ENCODE peak calls at places on chromosomes 13 and 19, in five cellular contexts. I is fibroblast of lung; K is left colon; F is T-cell; Y is CD4-positive, alpha-beta T cell. Z is an unnamed sample.
A peak's percentile ranks its signal among the peaks of the same experiment; 100 is the strongest.

GRCh38 chr19:33392341-33393285 is 19.1 kb downstream of the CEBPG start:
- DNase-seq in K (peak; percentile 64), I (no peak), F (no peak), Y (no peak), Z (peak; percentile 8)

GRCh38 chr19:20661150-20661819 is at the start of gene ZNF626:
- DNase-seq in Y (peak; percentile 85), K (peak; percentile 90), F (peak; percentile 90), I (peak; percentile 97), Z (peak; percentile 97)

GRCh38 chr13:52158629-52159158 is 703 bp downstream of the NEK3 start:
- DNase-seq in K (peak; percentile 69), I (peak; percentile 50), Y (no peak), F (no peak), Z (no peak)

GRCh38 chr13:30049692-30050091 is 199.3 kb upstream of the UBL3 start:
- DNase-seq in F (no peak), I (peak; percentile 58), K (no peak), Y (no peak), Z (no peak)

GRCh38 chr13:27455331-27455855 is 5.0 kb upstream of the MTIF3 start:
- DNase-seq in F (peak; percentile 16), Y (no peak), K (no peak), I (no peak), Z (peak; percentile 30)

GRCh38 chr13:26656919-26657318 is 99.4 kb downstream of the WASF3 start:
- DNase-seq in I (peak; percentile 58), K (no peak), Y (no peak), F (no peak), Z (no peak)

GRCh38 chr19:15628236-15629002 is 12.3 kb upstream of the CYP4F3 start:
- DNase-seq in Y (no peak), F (no peak), K (no peak), I (no peak), Z (no peak)

GRCh38 chr13:32791545-32792172 is 205.4 kb downstream of the PDS5B start:
- DNase-seq in K (no peak), Y (no peak), I (no peak), F (peak; percentile 36), Z (no peak)

GRCh38 chr13:106348032-106348431 is 187.4 kb downstream of the EFNB2 start:
- DNase-seq in I (peak; percentile 73), F (no peak), K (no peak), Y (no peak), Z (no peak)

GRCh38 chr19:42113641-42114348 is 18.5 kb downstream of the POU2F2 start:
- DNase-seq in I (peak; percentile 98), Y (no peak), F (no peak), K (peak; percentile 35), Z (no peak)

GRCh38 chr13:38848360-38848759 is 142.3 kb downstream of the STOML3 start:
- DNase-seq in F (no peak), I (no peak), K (no peak), Y (no peak), Z (no peak)

GRCh38 chr19:34155686-34156085 is 16.6 kb upstream of the LSM14A start:
- DNase-seq in F (no peak), Y (no peak), I (peak; percentile 53), K (no peak), Z (no peak)

GRCh38 chr19:45514376-45515051 is 7.2 kb downstream of the VASP start:
- DNase-seq in I (no peak), Y (no peak), F (no peak), K (peak; percentile 89), Z (no peak)

GRCh38 chr19:10079031-10079453 is 7.1 kb upstream of the SHFL start:
- DNase-seq in I (no peak), Y (no peak), F (no peak), K (no peak), Z (no peak)

GRCh38 chr19:8148410-8149231 is 771 bp downstream of the FBN3 start:
- DNase-seq in I (no peak), F (no peak), K (peak; percentile 10), Y (no peak), Z (peak; percentile 93)

GRCh38 chr13:50731400-50731799 is 112.1 kb downstream of the DLEU7 start:
- DNase-seq in Y (no peak), K (no peak), I (peak; percentile 86), F (no peak), Z (no peak)

GRCh38 chr19:372306-372890 is 27.8 kb upstream of the MIER2 start:
- DNase-seq in Y (no peak), K (peak; percentile 17), I (peak; percentile 78), F (no peak), Z (no peak)

GRCh38 chr19:53621885-53622710 is 9.7 kb upstream of the DPRX start:
- DNase-seq in F (no peak), Y (no peak), I (no peak), K (no peak), Z (no peak)

GRCh38 chr13:36294061-36294460 is 3.6 kb downstream of the CCDC169 start:
- DNase-seq in F (no peak), Y (no peak), K (no peak), I (no peak), Z (no peak)

GRCh38 chr13:42760949-42761348 is 20.4 kb upstream of the FAM216B start:
- DNase-seq in K (no peak), I (peak; percentile 45), Y (no peak), F (no peak), Z (no peak)